ENCODE peak calls at places on chromosomes 16 and 17, in seven cellular contexts. E is foreskin keratinocyte, J is Peyer's patch, Z is heart left ventricle, G is neuronal stem cell, B is cardiac muscle cell, V is GM23248. I is an unnamed sample. For H3K4me1 and H3K27me3, the result is how much of the 10 kb centered on the place peaks cover.

GRCh38 chr17:30188211-30188939 is 47.1 kb downstream of the SLC6A4 start:
- DNase-seq in E (peak), J (no peak), Z (no peak), G (no peak), B (no peak), V (no peak), I (no peak)

GRCh38 chr16:1102921-1103648 is 7.0 kb upstream of the C1QTNF8 start:
- DNase-seq in E (no peak), J (peak), Z (peak), G (peak), B (peak), V (peak), I (no peak)

GRCh38 chr16:58021661-58022551 is 3.6 kb upstream of the MMP15 start:
- DNase-seq in E (no peak), J (no peak), Z (peak), G (no peak), B (no peak), V (peak), I (no peak)

GRCh38 chr17:21369395-21369794 is 6.8 kb upstream of the KCNJ12 start:
- DNase-seq in E (no peak), J (no peak), Z (no peak), G (no peak), B (no peak), V (no peak), I (no peak)

GRCh38 chr17:60695960-60696359 is 18.3 kb downstream of the BCAS3 start:
- DNase-seq in E (peak), J (no peak), Z (no peak), G (no peak), B (no peak), V (peak), I (no peak)

GRCh38 chr17:55200904-55201608 is 63.7 kb upstream of the HLF start:
- DNase-seq in E (no peak), J (no peak), Z (no peak), G (no peak), B (no peak), V (no peak), I (no peak)

GRCh38 chr17:45688353-45688752 is 95.8 kb upstream of the CRHR1 start:
- DNase-seq in E (no peak), J (no peak), Z (no peak), G (no peak), B (no peak), V (no peak), I (no peak)

GRCh38 chr16:49608801-49609200 is 235.2 kb downstream of the C16orf78 start:
- DNase-seq in E (no peak), J (no peak), Z (no peak), G (no peak), B (peak), V (peak), I (no peak)

GRCh38 chr16:9546438-9546786 is 455.0 kb downstream of the HAPSTR1 start:
- DNase-seq in E (no peak), J (no peak), Z (no peak), G (no peak), B (no peak), V (no peak), I (no peak)

GRCh38 chr16:15993541-15993940 is 44.1 kb downstream of the ABCC1 start:
- DNase-seq in E (no peak), J (no peak), Z (no peak), G (no peak), B (no peak), V (peak), I (no peak)

GRCh38 chr16:2719328-2720062 is 529 bp downstream of the PRSS27 start:
- DNase-seq in E (no peak), J (no peak), Z (no peak), G (no peak), B (no peak), V (no peak), I (no peak)

GRCh38 chr17:64084086-64084939 is 45.6 kb downstream of the ERN1 start:
- DNase-seq in E (no peak), J (peak), Z (no peak), G (no peak), B (no peak), V (peak), I (no peak)

GRCh38 chr16:80997139-80997798 is 9.4 kb downstream of the CMC2 start:
- DNase-seq in E (no peak), J (no peak), Z (no peak), G (no peak), B (no peak), V (peak), I (no peak)

GRCh38 chr16:24776486-24777220 is 47.2 kb downstream of the TNRC6A start:
- DNase-seq in E (no peak), J (no peak), Z (peak), G (no peak), B (no peak), V (peak), I (peak)

GRCh38 chr17:77365584-77366186 is 224.9 kb downstream of the SEC14L1 start:
- DNase-seq in E (no peak), J (peak), Z (peak), G (no peak), B (no peak), V (peak), I (peak)

GRCh38 chr17:46025060-46025459 is 26.0 kb downstream of the STH start:
- DNase-seq in E (no peak), J (no peak), Z (no peak), G (no peak), B (no peak), V (no peak), I (no peak)

GRCh38 chr17:15261818-15262290 is 3.3 kb downstream of the PMP22 start:
- DNase-seq in E (no peak), J (no peak), Z (no peak), G (no peak), B (no peak), V (peak), I (peak)
- H3K4me1 ChIP-seq in E (under half), J (under half), Z (half or more), G (under half), B (under half), V (under half), I (under half)

DNA sequence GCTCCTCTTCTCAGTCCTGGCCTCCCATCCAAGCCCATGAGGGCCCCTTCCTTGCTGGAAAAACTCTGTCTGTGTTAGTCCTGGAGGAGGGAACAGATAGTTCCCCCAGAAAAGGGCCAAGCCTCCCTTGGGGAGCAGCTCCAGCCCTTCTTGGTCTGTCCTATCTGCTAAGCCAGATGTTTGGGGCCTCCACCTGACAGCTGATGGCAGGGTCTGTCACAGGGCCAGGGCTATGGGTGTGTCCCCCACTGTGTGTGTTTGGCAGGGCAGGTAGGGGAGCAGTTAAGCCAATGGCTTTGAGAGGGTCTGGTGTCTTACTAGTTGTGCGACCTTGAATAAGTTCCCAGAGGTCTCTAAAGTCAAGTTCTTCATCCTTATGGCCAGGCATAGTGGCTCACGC is 13.6 kb upstream of the SLC4A1 start:
- DNase-seq in E (no peak), J (no peak), Z (no peak), G (no peak), B (no peak), V (no peak), I (no peak)
- H3K27me3 ChIP-seq in E (under half), J (under half), Z (under half), G (under half), B (under half), V (under half), I (under half)

GRCh38 chr16:68289202-68289601 is 21.5 kb downstream of the SLC7A6OS start:
- DNase-seq in E (no peak), J (no peak), Z (no peak), G (no peak), B (no peak), V (no peak), I (no peak)
- H3K4me1 ChIP-seq in E (under half), J (under half), Z (half or more), G (under half), B (under half), V (under half), I (under half)

GRCh38 chr17:1716076-1716911 is 6.1 kb upstream of the TLCD2 start:
- DNase-seq in E (peak), J (peak), Z (peak), G (peak), B (peak), V (peak), I (peak)

GRCh38 chr17:1715803-1716075 is 5.6 kb upstream of the TLCD2 start:
- DNase-seq in E (no peak), J (no peak), Z (no peak), G (no peak), B (no peak), V (no peak), I (no peak)

GRCh38 chr17:1714488-1714979 is 4.4 kb upstream of the TLCD2 start:
- DNase-seq in E (peak), J (peak), Z (peak), G (peak), B (peak), V (peak), I (peak)

GRCh38 chr17:1713878-1714487 is 3.8 kb upstream of the TLCD2 start:
- DNase-seq in E (no peak), J (no peak), Z (no peak), G (peak), B (peak), V (peak), I (no peak)

GRCh38 chr17:1714980-1715802 is 5.0 kb upstream of the TLCD2 start:
- DNase-seq in E (peak), J (peak), Z (peak), G (no peak), B (peak), V (peak), I (peak)
- H3K27me3 ChIP-seq in E (under half), J (under half), Z (under half), G (under half), B (under half), V (under half), I (under half)

GRCh38 chr17:32385971-32386370 is 36.0 kb downstream of the ZNF207 start:
- DNase-seq in E (no peak), J (no peak), Z (no peak), G (no peak), B (no peak), V (no peak), I (no peak)

GRCh38 chr17:32385121-32385520 is 35.2 kb downstream of the ZNF207 start:
- DNase-seq in E (no peak), J (no peak), Z (no peak), G (no peak), B (no peak), V (no peak), I (no peak)

GRCh38 chr17:32386844-32387243 is 36.9 kb downstream of the ZNF207 start:
- DNase-seq in E (peak), J (no peak), Z (no peak), G (no peak), B (no peak), V (peak), I (no peak)

GRCh38 chr17:32383926-32384434 is 34.0 kb downstream of the ZNF207 start:
- DNase-seq in E (no peak), J (no peak), Z (no peak), G (no peak), B (no peak), V (no peak), I (no peak)

GRCh38 chr17:32388613-32389459 is 38.9 kb downstream of the ZNF207 start:
- DNase-seq in E (no peak), J (no peak), Z (no peak), G (no peak), B (no peak), V (no peak), I (no peak)
- H3K4me1 ChIP-seq in E (under half), J (under half), Z (under half), G (under half), B (under half), V (under half), I (under half)

GRCh38 chr16:87541882-87542234 is 49.0 kb upstream of the ZCCHC14 start:
- DNase-seq in E (no peak), J (no peak), Z (no peak), G (no peak), B (no peak), V (peak), I (peak)

GRCh38 chr16:87540072-87540976 is 47.5 kb upstream of the ZCCHC14 start:
- DNase-seq in E (no peak), J (no peak), Z (no peak), G (no peak), B (no peak), V (peak), I (no peak)

GRCh38 chr16:87542531-87543102 is 49.8 kb upstream of the ZCCHC14 start:
- DNase-seq in E (no peak), J (no peak), Z (no peak), G (no peak), B (no peak), V (no peak), I (no peak)

GRCh38 chr16:87539113-87539512 is 46.3 kb upstream of the ZCCHC14 start:
- DNase-seq in E (no peak), J (no peak), Z (no peak), G (no peak), B (no peak), V (no peak), I (no peak)

GRCh38 chr16:87541004-87541881 is 48.4 kb upstream of the ZCCHC14 start:
- DNase-seq in E (no peak), J (peak), Z (peak), G (no peak), B (no peak), V (peak), I (peak)
- H3K27me3 ChIP-seq in E (half or more), J (under half), Z (under half), G (under half), B (under half), V (under half), I (under half)

GRCh38 chr17:28662527-28662829 is 473 bp downstream of the SUPT6H start:
- DNase-seq in E (no peak), J (no peak), Z (no peak), G (no peak), B (no peak), V (no peak), I (no peak)
- H3K4me1 ChIP-seq in E (under half), J (under half), Z (under half), G (under half), B (under half), V (under half), I (under half)

GRCh38 chr17:48608921-48609505 is 1.8 kb downstream of the HOXB7 start:
- DNase-seq in E (no peak), J (no peak), Z (no peak), G (no peak), B (no peak), V (no peak), I (no peak)
- H3K27me3 ChIP-seq in E (half or more), J (under half), Z (half or more), G (half or more), B (half or more), V (under half), I (half or more)

DNA sequence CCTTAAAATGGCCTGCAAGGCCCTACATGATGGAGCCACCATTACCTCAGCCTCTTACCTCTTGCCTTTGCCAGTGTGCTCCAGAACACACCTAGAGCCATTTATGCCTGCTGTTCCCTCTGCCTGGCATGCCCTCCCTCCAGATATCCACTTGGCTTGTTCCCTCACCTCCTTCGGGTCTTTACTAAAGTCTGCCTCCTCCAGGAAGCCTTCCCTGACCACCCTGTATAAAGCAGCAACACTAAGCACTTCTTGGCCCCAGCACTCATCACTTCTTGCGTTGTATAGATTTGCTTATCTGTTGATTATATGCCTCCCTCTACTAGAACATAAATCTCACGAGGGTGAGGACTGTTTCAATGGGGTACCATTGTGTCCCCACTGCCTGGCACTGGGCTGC is 25.3 kb downstream of the ANKRD40 start:
- DNase-seq in E (no peak), J (no peak), Z (no peak), G (no peak), B (no peak), V (no peak), I (no peak)
- H3K4me1 ChIP-seq in E (under half), J (under half), Z (under half), G (under half), B (under half), V (under half), I (under half)

I was measured in tibial artery.